ENCODE peak calls at places on chromosomes 5 and 9, in eight cellular contexts. M, A, T, I, Y, W, K and B are unnamed samples.

GRCh38 chr9:129270205-129270604 is 92.1 kb upstream of the IER5L start:
- DNase-seq in I (no peak), T (peak; percentile 80), Y (no peak), A (no peak), K (no peak), M (no peak), W (no peak), B (no peak)

GRCh38 chr5:97136471-97136870 is 5.9 kb downstream of the LIX1 start:
- DNase-seq in K (no peak), A (no peak), T (no peak), M (no peak), Y (no peak), I (no peak), W (no peak), B (no peak)

GRCh38 chr9:21413089-21414023 is 4.4 kb downstream of the IFNA8 start:
- DNase-seq in M (peak; percentile 21), K (no peak), A (no peak), W (peak; percentile 68), T (no peak), I (no peak), Y (no peak), B (no peak)

GRCh38 chr5:80069918-80070318 is 34.8 kb downstream of the THBS4 start:
- DNase-seq in K (no peak), T (no peak), I (peak; percentile 29), A (peak; percentile 58), W (no peak), Y (no peak), M (no peak), B (no peak)

GRCh38 chr9:13282998-13283397 is 3.5 kb upstream of the MPDZ start:
- DNase-seq in K (no peak), W (no peak), Y (no peak), M (no peak), T (no peak), I (peak; percentile 50), A (peak; percentile 40), B (no peak)

GRCh38 chr9:134545213-134546211 is 96.1 kb upstream of the COL5A1 start:
- DNase-seq in W (peak; percentile 58), K (no peak), I (peak; percentile 84), T (no peak), A (peak; percentile 87), Y (peak; percentile 77), M (no peak), B (no peak)

GRCh38 chr9:93232388-93232965 is 48.5 kb downstream of the WNK2 start:
- DNase-seq in W (no peak), K (no peak), M (no peak), A (no peak), Y (no peak), T (no peak), I (no peak), B (no peak)

GRCh38 chr9:134602547-134603362 is 38.8 kb upstream of the COL5A1 start:
- DNase-seq in W (peak; percentile 81), T (no peak), K (no peak), M (peak; percentile 99), A (peak; percentile 93), Y (peak; percentile 96), I (peak; percentile 99), B (no peak)

GRCh38 chr5:79771387-79771786 is 81.8 kb downstream of the CMYA5 start:
- DNase-seq in K (no peak), I (no peak), A (peak; percentile 78), M (peak; percentile 96), Y (peak; percentile 16), W (peak; percentile 58), T (no peak), B (no peak)

GRCh38 chr5:134041570-134042411 is 37.0 kb upstream of the VDAC1 start:
- DNase-seq in Y (no peak), K (no peak), A (no peak), I (no peak), M (no peak), W (no peak), T (peak; percentile 61), B (no peak)

GRCh38 chr5:96439477-96440184 is 6.6 kb upstream of the PCSK1 start:
- DNase-seq in I (peak; percentile 12), W (no peak), Y (peak; percentile 9), M (no peak), T (peak; percentile 66), K (no peak), A (peak; percentile 5), B (no peak)

GRCh38 chr5:146027746-146028145 is 77.6 kb downstream of the PLAC8L1 start:
- DNase-seq in I (no peak), K (no peak), M (no peak), W (no peak), T (no peak), A (no peak), Y (no peak), B (no peak)

GRCh38 chr5:101977729-101978345 is 318.2 kb downstream of the SLCO4C1 start:
- DNase-seq in T (peak; percentile 10), M (peak; percentile 71), K (peak; percentile 54), Y (peak; percentile 56), W (no peak), A (peak; percentile 51), I (peak; percentile 57), B (no peak)

GRCh38 chr9:89941875-89942274 is 337.1 kb downstream of the GADD45G start:
- DNase-seq in M (no peak), W (no peak), K (peak; percentile 20), A (peak; percentile 15), T (no peak), I (peak; percentile 11), Y (peak; percentile 91), B (no peak)

GRCh38 chr5:33379757-33380156 is 61.0 kb upstream of the TARS1 start:
- DNase-seq in W (peak; percentile 68), K (peak; percentile 2), A (no peak), M (peak; percentile 78), I (peak; percentile 69), Y (peak; percentile 66), T (no peak), B (no peak)

GRCh38 chr5:157740211-157740610 is 3.3 kb upstream of the LSM11 start:
- DNase-seq in K (no peak), T (no peak), W (peak; percentile 73), M (peak; percentile 71), Y (no peak), I (peak; percentile 18), A (peak; percentile 31), B (no peak)

GRCh38 chr5:173920024-173920753 is 32.0 kb downstream of the CPEB4 start:
- DNase-seq in T (no peak), W (no peak), I (peak; percentile 12), K (no peak), Y (peak; percentile 13), A (no peak), M (no peak), B (no peak)